ENCODE peak calls at places on chromosomes 6 and 20, in nine cellular contexts. F, A, E, K, Z, P, X, T and R are unnamed samples.

GRCh38 chr20:37538003-37538402 is 10.3 kb upstream of the BLCAP start:
- DNase-seq in Z (peak; percentile 61), A (no peak), K (peak; percentile 79), T (no peak), F (no peak), E (peak; percentile 65), P (no peak), X (no peak), R (no peak)

GRCh38 chr6:111382476-111383294 is 100.3 kb downstream of the REV3L start:
- DNase-seq in K (no peak), X (no peak), T (no peak), Z (no peak), P (no peak), F (no peak), E (no peak), A (peak; percentile 71), R (no peak)

GRCh38 chr6:27495386-27496135 is 22.7 kb upstream of the ZNF184 start:
- DNase-seq in E (peak; percentile 86), X (peak; percentile 66), Z (peak; percentile 90), F (no peak), A (no peak), P (peak; percentile 59), T (peak; percentile 49), K (peak; percentile 79), R (peak; percentile 51)

GRCh38 chr6:157596461-157596860 is 215.5 kb downstream of the ZDHHC14 start:
- DNase-seq in Z (no peak), A (no peak), P (no peak), X (no peak), E (no peak), T (no peak), F (no peak), K (no peak), R (no peak)

GRCh38 chr6:162179196-162179951 is 548.2 kb downstream of the PRKN start:
- DNase-seq in X (no peak), K (no peak), E (no peak), P (no peak), Z (no peak), A (no peak), F (no peak), T (no peak), R (no peak)

GRCh38 chr6:125923371-125923877 is 33.1 kb upstream of the HINT3 start:
- DNase-seq in X (no peak), F (no peak), P (no peak), A (no peak), E (peak; percentile 56), K (no peak), T (no peak), Z (no peak), R (no peak)

GRCh38 chr6:168377856-168378832 is 58.6 kb upstream of the DACT2 start:
- DNase-seq in A (no peak), K (no peak), E (no peak), F (no peak), X (no peak), Z (no peak), T (no peak), P (no peak), R (no peak)

GRCh38 chr6:79404677-79405076 is 132.6 kb downstream of the LCA5 start:
- DNase-seq in T (no peak), P (no peak), K (no peak), E (no peak), Z (no peak), A (no peak), F (no peak), X (no peak), R (no peak)

GRCh38 chr6:25411316-25411961 is 132.3 kb downstream of the CARMIL1 start:
- DNase-seq in K (no peak), P (no peak), Z (no peak), F (no peak), X (no peak), E (no peak), T (no peak), A (no peak), R (no peak)

GRCh38 chr6:129134535-129134934 is 251.6 kb downstream of the LAMA2 start:
- DNase-seq in E (peak; percentile 71), A (no peak), T (no peak), Z (no peak), F (no peak), P (no peak), K (peak; percentile 13), X (no peak), R (no peak)

GRCh38 chr6:127247114-127248096 is 19.3 kb upstream of the RNF146 start:
- DNase-seq in Z (peak; percentile 57), F (no peak), T (no peak), E (no peak), K (peak; percentile 7), X (no peak), A (no peak), P (no peak), R (no peak)

GRCh38 chr6:39378175-39378889 is 55.8 kb upstream of the KCNK16 start:
- DNase-seq in X (no peak), K (no peak), F (no peak), Z (no peak), E (no peak), P (no peak), A (no peak), T (no peak), R (no peak)

GRCh38 chr20:36154696-36155628 is at the start of gene EPB41L1:
- DNase-seq in A (no peak), E (peak; percentile 19), K (no peak), Z (no peak), T (peak; percentile 42), X (peak; percentile 21), P (no peak), F (no peak), R (no peak)

GRCh38 chr6:51459958-51460357 is 627.5 kb downstream of the PKHD1 start:
- DNase-seq in P (no peak), F (no peak), Z (no peak), K (no peak), X (no peak), T (peak; percentile 32), E (no peak), A (no peak), R (peak; percentile 28)

GRCh38 chr20:36604952-36605308 is 649 bp upstream of the RAB5IF start:
- DNase-seq in K (peak; percentile 10), P (peak; percentile 31), T (peak; percentile 58), Z (peak; percentile 19), A (peak; percentile 70), F (no peak), E (peak; percentile 17), X (no peak), R (peak; percentile 63)

GRCh38 chr6:148864941-148865340 is 118.1 kb downstream of the UST start:
- DNase-seq in T (no peak), K (no peak), Z (no peak), A (no peak), P (no peak), E (no peak), F (no peak), X (no peak), R (no peak)

DNA sequence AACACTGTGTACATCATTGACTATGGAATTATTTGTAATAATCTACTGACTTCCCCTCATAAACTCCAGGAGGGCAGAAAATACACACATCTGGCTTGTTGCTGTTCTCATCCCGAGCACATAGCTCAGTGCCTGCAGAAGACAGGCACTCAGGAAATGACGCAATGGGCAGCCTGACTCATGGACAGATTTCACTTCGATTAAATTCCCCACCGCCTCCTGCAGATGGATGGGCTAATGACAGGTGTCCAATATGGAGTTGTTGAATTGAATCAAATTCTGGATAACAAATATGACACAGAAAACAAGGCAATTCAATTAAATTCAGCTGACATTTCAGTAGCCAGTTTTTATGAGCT is 9.1 kb downstream of the ANKRD60 start:
- DNase-seq in P (no peak), T (no peak), A (no peak), K (peak; percentile 64), X (no peak), F (no peak), E (peak; percentile 92), Z (peak; percentile 89), R (no peak)
- TF ChIP-seq CTCF in P (no peak), T (no peak), A (no peak), K (no peak), X (no peak), F (no peak), E (peak; percentile 17), Z (peak; percentile 2), R (no peak)

GRCh38 chr6:8494730-8495129 is 59.4 kb upstream of the SLC35B3 start:
- DNase-seq in X (no peak), T (no peak), A (no peak), F (no peak), K (no peak), E (no peak), P (no peak), Z (no peak), R (no peak)

GRCh38 chr6:8499540-8499939 is 64.2 kb upstream of the SLC35B3 start:
- DNase-seq in X (peak; percentile 15), A (no peak), P (peak; percentile 13), Z (no peak), K (peak; percentile 48), F (no peak), E (peak; percentile 28), T (no peak), R (no peak)
- TF ChIP-seq CTCF in X (no peak), A (peak; percentile 35), P (peak; percentile 33), Z (no peak), K (peak; percentile 75), F (peak; percentile 22), E (peak; percentile 58), T (no peak), R (peak; percentile 6)

DNA sequence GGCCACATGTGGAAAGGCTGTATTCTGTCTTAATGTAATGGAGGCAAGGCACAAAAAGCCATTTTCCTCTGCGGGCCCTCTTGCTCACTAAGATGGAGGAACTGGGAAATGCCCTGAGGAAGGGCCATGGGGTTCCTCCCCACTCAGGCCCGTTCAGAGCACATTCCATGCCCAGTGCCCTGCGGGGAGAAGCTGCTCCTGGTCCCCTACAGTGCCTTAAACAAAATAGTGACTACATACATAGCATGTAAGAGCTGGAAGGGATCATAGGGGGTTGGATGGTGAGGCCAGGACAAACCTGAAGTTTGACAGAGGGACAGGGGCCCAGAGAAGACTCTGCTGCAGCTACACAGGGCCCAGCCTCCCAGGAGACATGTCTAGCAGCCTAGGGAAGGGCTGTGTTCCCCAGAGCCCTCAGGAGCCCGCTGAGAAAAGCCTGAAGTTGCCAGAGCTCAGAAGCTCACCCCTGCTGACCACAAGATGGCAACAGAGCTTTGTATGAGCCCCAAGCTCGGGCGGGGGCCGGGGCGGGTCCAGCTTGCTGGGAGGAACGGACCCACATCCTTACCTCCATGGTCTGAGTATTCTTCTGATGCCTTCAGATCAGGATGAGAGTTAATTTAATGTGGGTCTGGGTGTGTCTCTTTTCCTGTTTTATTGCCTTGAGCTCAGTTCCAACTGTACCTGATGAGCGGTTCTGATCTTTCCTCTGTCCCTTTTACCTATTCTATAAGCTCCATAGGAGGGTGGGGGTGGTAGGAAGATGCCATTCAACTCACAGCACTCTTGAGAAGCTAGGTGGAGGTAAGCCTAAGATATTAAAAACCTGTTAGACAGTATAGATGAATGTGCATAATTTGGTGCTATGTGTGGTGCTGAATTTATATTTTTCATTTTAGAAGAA is 242.9 kb downstream of the CDC5L start:
- DNase-seq in K (peak; percentile 61), P (peak; percentile 42), X (peak; percentile 60), E (peak; percentile 84), T (peak; percentile 38), Z (peak; percentile 67), A (no peak), F (peak; percentile 23), R (peak; percentile 47)
- TF ChIP-seq CTCF in K (peak; percentile 59), P (peak; percentile 64), X (peak; percentile 21), E (peak; percentile 86), T (peak; percentile 18), Z (peak; percentile 75), A (peak; percentile 41), F (peak; percentile 71), R (no peak)

DNA sequence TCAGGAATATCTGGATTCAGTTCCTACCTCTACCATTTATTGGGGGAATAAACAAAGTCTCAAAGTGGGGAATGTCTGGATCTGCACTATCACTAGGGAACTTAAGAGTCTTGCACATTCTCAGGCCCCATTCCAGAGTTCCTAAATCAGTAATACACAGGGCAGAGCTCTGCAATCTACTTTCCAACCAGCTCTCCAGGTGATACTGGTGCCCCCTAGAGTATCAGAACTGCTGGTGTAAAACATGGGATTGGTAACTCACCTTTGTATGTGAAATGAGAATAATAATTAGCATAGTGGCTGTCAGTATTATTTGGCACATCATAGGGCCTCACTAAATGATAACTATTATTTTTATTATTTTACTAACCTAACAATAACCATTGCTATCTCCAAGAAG is 278.8 kb upstream of the IMPG1 start:
- DNase-seq in X (no peak), T (no peak), E (no peak), K (peak; percentile 48), P (peak; percentile 34), Z (no peak), F (no peak), A (no peak), R (no peak)
- TF ChIP-seq CTCF in X (no peak), T (peak; percentile 15), E (no peak), K (peak; percentile 51), P (peak; percentile 50), Z (no peak), F (no peak), A (no peak), R (peak; percentile 1)